ENCODE peak calls at places on chromosomes 7 and 10, in four cellular contexts. O, A, D and Z are unnamed samples.
A peak's percentile ranks its signal among the peaks of the same experiment; 100 is the strongest.

GRCh38 chr10:70761031-70761601 is 24.1 kb downstream of the TBATA start:
- DNase-seq in D (no peak), O (no peak), A (peak; percentile 40), Z (peak; percentile 52)

GRCh38 chr10:13961096-13961495 is 369.6 kb downstream of the FRMD4A start:
- DNase-seq in O (peak; percentile 99), D (no peak), A (no peak), Z (no peak)

GRCh38 chr7:22202141-22202540 is 154.8 kb downstream of the RAPGEF5 start:
- DNase-seq in O (no peak), D (no peak), A (no peak), Z (no peak)

GRCh38 chr10:101839421-101840063 is 4.1 kb downstream of the KCNIP2 start:
- DNase-seq in O (no peak), A (peak; percentile 44), D (peak; percentile 61), Z (peak; percentile 72)

GRCh38 chr10:114703377-114704125 is 45.5 kb upstream of the ABLIM1 start:
- DNase-seq in A (no peak), O (no peak), D (peak; percentile 60), Z (peak; percentile 45)

GRCh38 chr10:3873728-3874461 is 88.9 kb upstream of the KLF6 start:
- DNase-seq in A (no peak), D (peak; percentile 25), O (peak; percentile 59), Z (peak; percentile 79)

GRCh38 chr10:49484501-49485230 is 54.3 kb downstream of the ERCC6 start:
- DNase-seq in D (no peak), O (peak; percentile 66), A (no peak), Z (no peak)

GRCh38 chr7:100065452-100066186 is 15.9 kb downstream of the ZNF3 start:
- DNase-seq in A (no peak), D (no peak), O (peak; percentile 64), Z (peak; percentile 60)

GRCh38 chr7:20220824-20221547 is 3.8 kb upstream of the MACC1 start:
- DNase-seq in D (no peak), A (no peak), O (peak; percentile 99), Z (no peak)

GRCh38 chr7:121385800-121386179 is 10.3 kb downstream of the FAM3C start:
- DNase-seq in A (no peak), D (peak; percentile 52), O (no peak), Z (no peak)

GRCh38 chr7:130925136-130925794 is 191.3 kb upstream of the KLF14 start:
- DNase-seq in O (no peak), D (no peak), A (no peak), Z (peak; percentile 23)

GRCh38 chr7:39271386-39271785 is 293.7 kb downstream of the POU6F2 start:
- DNase-seq in D (peak; percentile 38), O (no peak), A (peak; percentile 7), Z (peak; percentile 27)

GRCh38 chr7:44473295-44473694 is 17.2 kb downstream of the NUDCD3 start:
- DNase-seq in D (no peak), A (peak; percentile 20), O (peak; percentile 27), Z (peak; percentile 44)

GRCh38 chr10:116905845-116906210 is 56.5 kb downstream of the ENO4 start:
- DNase-seq in O (no peak), D (no peak), A (no peak), Z (no peak)

GRCh38 chr10:70726909-70727495 is 54.7 kb downstream of the ADAMTS14 start:
- DNase-seq in A (no peak), D (no peak), O (no peak), Z (no peak)

GRCh38 chr7:71165708-71166107 is 33.8 kb downstream of the GALNT17 start:
- DNase-seq in A (no peak), D (no peak), O (no peak), Z (no peak)

GRCh38 chr10:133614830-133615580 is 11.6 kb downstream of the FRG2B start:
- DNase-seq in D (no peak), A (no peak), O (no peak), Z (no peak)

GRCh38 chr7:66713687-66714086 is 26.8 kb upstream of the RABGEF1 start:
- DNase-seq in O (no peak), A (no peak), D (no peak), Z (no peak)

GRCh38 chr7:151166629-151167196 is 781 bp downstream of the GBX1 start:
- DNase-seq in A (no peak), D (no peak), O (no peak), Z (no peak)

GRCh38 chr10:73997479-73997805 is 474 bp upstream of the VCL start:
- DNase-seq in D (no peak), A (no peak), O (no peak), Z (no peak)

GRCh38 chr7:19143930-19144574 is 1.2 kb downstream of the FERD3L start:
- DNase-seq in O (no peak), D (no peak), A (no peak), Z (no peak)

GRCh38 chr10:64086083-64086772 is 565.0 kb downstream of the REEP3 start:
- DNase-seq in D (no peak), O (no peak), A (no peak), Z (no peak)

GRCh38 chr10:120503695-120504094 is 46.7 kb downstream of the PLPP4 start:
- DNase-seq in D (peak; percentile 2), O (peak; percentile 67), A (no peak), Z (peak; percentile 12)

GRCh38 chr7:23759556-23760391 is 49.8 kb downstream of the STK31 start:
- DNase-seq in D (no peak), A (peak; percentile 53), O (peak; percentile 91), Z (no peak)

GRCh38 chr10:33087142-33087541 is 129.1 kb upstream of the ITGB1 start:
- DNase-seq in D (no peak), A (no peak), O (no peak), Z (no peak)

GRCh38 chr7:1523208-1523607 is 7.3 kb upstream of the MAFK start:
- DNase-seq in O (no peak), D (no peak), A (no peak), Z (no peak)

DNA sequence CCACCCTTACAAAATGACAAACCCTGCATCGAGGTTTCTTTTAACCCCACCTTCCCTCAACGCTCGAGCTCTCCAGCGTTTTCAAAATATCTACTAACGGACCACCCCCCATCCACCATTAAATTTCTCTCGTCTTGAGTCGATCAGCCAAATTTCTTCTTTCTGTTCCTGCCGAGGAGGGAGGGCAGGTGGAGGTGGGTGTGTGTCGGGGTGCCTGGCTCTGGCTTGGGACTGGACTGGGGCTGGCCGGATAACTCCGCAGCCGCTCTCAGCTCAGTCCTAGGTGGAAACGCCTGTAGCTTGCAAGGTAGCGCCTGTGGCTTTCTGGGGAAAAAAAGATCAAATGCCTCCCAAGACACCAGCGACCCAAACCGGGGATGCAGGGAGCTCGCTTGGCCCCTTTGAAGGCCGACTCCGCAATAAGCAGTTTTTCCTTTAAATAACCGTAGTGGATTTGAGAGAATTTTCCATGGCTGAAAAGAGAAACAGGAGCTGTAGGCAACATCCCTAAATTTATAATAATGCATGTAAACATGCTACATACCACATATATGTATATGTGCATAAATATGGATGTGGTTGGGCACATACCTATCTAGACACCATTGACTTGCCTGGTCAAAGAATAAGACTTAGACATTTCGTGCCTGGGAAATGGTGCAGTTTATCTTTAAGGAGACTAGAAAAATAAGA is 1.9 kb upstream of the TMEM178B start:
- DNase-seq in D (no peak), A (no peak), O (no peak), Z (no peak)
- TF ChIP-seq EZH2 in D (no peak), A (no peak), O (peak; percentile 45), Z (no peak)

GRCh38 chr7:97011104-97011503 is 5.8 kb downstream of the DLX6 start:
- DNase-seq in D (no peak), A (no peak), O (no peak), Z (no peak)

GRCh38 chr7:97013025-97013424 is 7.7 kb downstream of the DLX6 start:
- DNase-seq in O (no peak), A (no peak), D (no peak), Z (no peak)

GRCh38 chr7:97011536-97012292 is 6.4 kb downstream of the DLX6 start:
- DNase-seq in A (no peak), O (no peak), D (peak; percentile 87), Z (no peak)

GRCh38 chr7:97013555-97013954 is 8.2 kb downstream of the DLX6 start:
- DNase-seq in O (no peak), D (no peak), A (no peak), Z (no peak)

DNA sequence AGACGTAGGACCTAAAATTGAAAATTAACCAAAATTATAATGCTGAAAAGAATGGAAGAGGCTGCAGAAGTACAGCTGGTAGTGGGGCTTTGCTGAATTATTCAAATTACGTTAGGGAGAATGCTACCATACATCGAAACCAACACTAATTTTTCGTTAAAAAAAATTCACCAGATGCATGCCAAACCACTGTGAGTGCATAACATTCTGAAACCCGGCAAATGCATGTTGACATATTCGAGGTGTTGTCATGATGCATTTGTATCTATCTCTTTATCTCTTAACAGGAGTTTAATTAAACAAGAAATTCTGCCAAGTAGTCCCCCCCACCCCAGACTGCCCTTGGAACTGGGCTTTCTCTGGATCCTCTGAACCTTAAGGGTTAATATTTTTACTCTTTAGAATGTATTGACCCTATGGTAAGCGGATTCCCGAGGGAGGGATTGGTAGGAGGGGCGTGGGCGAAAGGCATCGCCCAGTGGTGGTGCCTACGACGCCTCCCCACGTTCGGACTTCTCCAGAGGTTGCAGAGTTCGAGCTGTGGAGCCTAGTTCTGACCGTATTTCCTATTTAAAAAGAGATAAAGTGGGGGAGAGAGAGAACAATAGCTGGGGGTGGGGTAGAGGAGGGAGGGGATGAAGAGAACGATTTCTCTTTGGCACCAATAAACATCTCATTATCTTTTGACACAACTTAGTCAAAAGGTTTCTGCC is 7.1 kb downstream of the DLX6 start:
- DNase-seq in A (no peak), O (no peak), D (peak; percentile 58), Z (no peak)
- TF ChIP-seq EZH2 in A (no peak), O (peak; percentile 17), D (no peak), Z (no peak)

GRCh38 chr10:78301481-78301880 is 267.8 kb downstream of the RPS24 start:
- DNase-seq in A (no peak), D (no peak), O (no peak), Z (no peak)

GRCh38 chr10:78304091-78305045 is 270.7 kb downstream of the RPS24 start:
- DNase-seq in D (no peak), O (no peak), A (no peak), Z (no peak)

GRCh38 chr10:78302739-78302988 is 269.0 kb downstream of the RPS24 start:
- DNase-seq in O (no peak), D (no peak), A (no peak), Z (no peak)

GRCh38 chr10:78301891-78302738 is 268.5 kb downstream of the RPS24 start:
- DNase-seq in O (no peak), D (no peak), A (no peak), Z (peak; percentile 30)

DNA sequence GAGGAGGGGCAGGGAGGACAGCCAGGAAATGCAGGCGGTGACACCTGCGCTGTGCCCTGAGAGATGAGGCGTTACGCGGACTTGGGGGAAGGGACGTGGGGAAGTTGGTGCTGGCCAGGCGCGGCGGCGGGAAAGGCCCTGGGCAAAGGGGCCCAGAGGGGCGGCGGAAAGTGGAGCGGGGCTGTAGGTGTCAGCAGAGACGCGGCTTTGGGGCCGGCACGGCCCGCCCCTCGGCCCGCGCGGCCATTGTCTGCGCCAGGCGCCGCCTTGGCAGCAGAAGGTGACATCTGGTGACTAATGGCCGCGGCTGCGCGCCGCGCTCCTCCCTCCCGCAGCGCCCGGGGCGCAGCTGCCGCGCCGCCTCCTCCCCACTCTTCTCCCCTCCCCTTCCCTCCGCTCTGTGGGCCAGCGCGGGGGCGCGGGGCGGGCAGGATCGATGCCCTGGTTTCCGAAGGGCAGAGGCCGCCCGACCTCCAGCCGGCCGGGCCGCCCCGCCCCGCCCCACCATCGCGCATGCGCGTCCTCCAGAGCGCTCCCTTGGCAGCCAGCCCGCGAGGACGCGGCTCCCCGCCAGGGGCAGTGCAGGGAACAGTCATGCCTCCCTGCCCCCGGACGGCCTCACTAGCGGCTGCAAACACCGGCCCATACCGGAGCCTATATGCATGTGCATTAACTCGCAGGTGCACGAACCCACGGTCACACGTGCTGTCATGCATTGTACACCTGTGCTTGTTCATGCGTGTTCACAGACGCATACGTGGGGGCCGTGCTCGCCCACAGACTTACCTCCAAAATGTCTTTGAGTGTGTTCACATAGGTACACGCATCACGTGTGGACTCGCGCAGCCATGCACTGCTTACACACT is 269.6 kb downstream of the RPS24 start:
- DNase-seq in A (peak; percentile 98), D (peak; percentile 87), O (peak; percentile 72), Z (peak; percentile 96)
- TF ChIP-seq EZH2 in A (no peak), D (no peak), O (no peak), Z (no peak)

GRCh38 chr10:131777921-131778320 is 122.9 kb upstream of the PPP2R2D start:
- DNase-seq in D (no peak), O (no peak), A (no peak), Z (no peak)
- TF ChIP-seq EZH2 in D (no peak), O (no peak), A (no peak), Z (no peak)